ENCODE peak calls at places on chromosomes 16 and 17, in four cellular contexts. X, B, R and D are unnamed samples.

GRCh38 chr16:79845734-79846135 is 245.2 kb upstream of the MAF start:
- DNase-seq in X (no peak), B (no peak), R (no peak), D (no peak)

GRCh38 chr17:41773190-41773588 is 13.3 kb downstream of the JUP start:
- DNase-seq in X (no peak), B (no peak), R (no peak), D (no peak)

GRCh38 chr17:56169621-56170020 is 16.3 kb downstream of the ANKFN1 start:
- DNase-seq in X (no peak), B (no peak), R (no peak), D (no peak)

GRCh38 chr17:45225051-45225700 is 3.5 kb downstream of the FMNL1 start:
- DNase-seq in X (no peak), B (no peak), R (peak; percentile 61), D (no peak)

GRCh38 chr17:8956521-8956920 is 9.0 kb downstream of the PIK3R5 start:
- DNase-seq in X (no peak), B (no peak), R (no peak), D (no peak)

GRCh38 chr16:4917117-4917516 is 19.8 kb downstream of the PPL start:
- DNase-seq in X (no peak), B (peak; percentile 16), R (no peak), D (no peak)

GRCh38 chr16:14301150-14302030 is 230.3 kb downstream of the MRTFB start:
- DNase-seq in X (no peak), B (no peak), R (no peak), D (no peak)

GRCh38 chr17:55641559-55642160 is 81.0 kb downstream of the TMEM100 start:
- DNase-seq in X (peak; percentile 66), B (peak; percentile 54), R (peak; percentile 34), D (peak; percentile 69)

GRCh38 chr16:78461087-78461486 is 361.6 kb downstream of the WWOX start:
- DNase-seq in X (no peak), B (no peak), R (no peak), D (no peak)

GRCh38 chr16:54062361-54063346 is 223.9 kb downstream of the IRX3 start:
- DNase-seq in X (no peak), B (no peak), R (no peak), D (no peak)

GRCh38 chr16:58885528-58886170 is 151.5 kb upstream of the GOT2 start:
- DNase-seq in X (no peak), B (no peak), R (no peak), D (no peak)

GRCh38 chr17:27407916-27408846 is 48.1 kb upstream of the KSR1 start:
- DNase-seq in X (no peak), B (peak; percentile 16), R (no peak), D (peak; percentile 47)

GRCh38 chr16:57592591-57593003 is 35.8 kb upstream of the ADGRG1 start:
- DNase-seq in X (no peak), B (no peak), R (peak; percentile 63), D (no peak)

GRCh38 chr17:17032131-17032692 is 10.0 kb upstream of the MPRIP start:
- DNase-seq in X (no peak), B (peak; percentile 42), R (no peak), D (no peak)

GRCh38 chr17:13601317-13601775 is 383 bp downstream of the HS3ST3A1 start:
- DNase-seq in X (peak; percentile 35), B (no peak), R (no peak), D (peak; percentile 73)

GRCh38 chr16:51222016-51222415 is 70.9 kb upstream of the SALL1 start:
- DNase-seq in X (no peak), B (no peak), R (no peak), D (no peak)

GRCh38 chr17:59845595-59846390 is 47.0 kb downstream of the TUBD1 start:
- DNase-seq in X (no peak), B (peak; percentile 49), R (no peak), D (no peak)

GRCh38 chr17:19304751-19305150 is 57.8 kb downstream of the B9D1 start:
- DNase-seq in X (no peak), B (no peak), R (no peak), D (no peak)

GRCh38 chr16:48164907-48165715 is 9.3 kb upstream of the ABCC12 start:
- DNase-seq in X (peak; percentile 85), B (peak; percentile 31), R (peak; percentile 74), D (peak; percentile 79)

GRCh38 chr16:75296606-75297005 is 45.2 kb upstream of the BCAR1 start:
- DNase-seq in X (no peak), B (no peak), R (no peak), D (no peak)

GRCh38 chr17:1554751-1555617 is 7.6 kb downstream of the PITPNA start:
- DNase-seq in X (no peak), B (no peak), R (no peak), D (no peak)

GRCh38 chr17:36921131-36921851 is 16.0 kb upstream of the LHX1 start:
- DNase-seq in X (no peak), B (no peak), R (no peak), D (no peak)

GRCh38 chr17:19948100-19948943 is 29.3 kb downstream of the AKAP10 start:
- DNase-seq in X (peak; percentile 14), B (no peak), R (no peak), D (no peak)

GRCh38 chr17:30565073-30565935 is 88.1 kb downstream of the GOSR1 start:
- DNase-seq in X (no peak), B (no peak), R (no peak), D (no peak)

GRCh38 chr16:79093554-79093967 is 507.0 kb downstream of the MAF start:
- DNase-seq in X (no peak), B (no peak), R (no peak), D (no peak)

GRCh38 chr17:61574542-61575351 is 16.3 kb downstream of the NACA2 start:
- DNase-seq in X (peak; percentile 17), B (no peak), R (no peak), D (no peak)

GRCh38 chr16:81394416-81394815 is 50.2 kb upstream of the CMIP start:
- DNase-seq in X (no peak), B (no peak), R (no peak), D (no peak)

GRCh38 chr17:45043268-45043681 is 8.2 kb downstream of the DCAKD start:
- DNase-seq in X (no peak), B (no peak), R (no peak), D (no peak)

GRCh38 chr16:2529061-2529931 is 1.9 kb downstream of the CEMP1 start:
- DNase-seq in X (no peak), B (no peak), R (no peak), D (peak; percentile 71)

GRCh38 chr17:81470944-81471803 is 41.4 kb downstream of the ACTG1 start:
- DNase-seq in X (no peak), B (no peak), R (no peak), D (no peak)

GRCh38 chr17:39235555-39236221 is 9.9 kb upstream of the STAC2 start:
- DNase-seq in X (peak; percentile 65), B (no peak), R (no peak), D (no peak)

GRCh38 chr16:83530293-83530692 is 277.5 kb upstream of the HSBP1 start:
- DNase-seq in X (no peak), B (peak; percentile 30), R (no peak), D (no peak)

GRCh38 chr17:59825533-59826316 is 67.0 kb downstream of the TUBD1 start:
- DNase-seq in X (no peak), B (no peak), R (no peak), D (no peak)

GRCh38 chr17:67260051-67260987 is 15.3 kb upstream of the HELZ start:
- DNase-seq in X (no peak), B (peak; percentile 50), R (no peak), D (no peak)

GRCh38 chr17:48619821-48620496 is 4.9 kb upstream of the HOXB8 start:
- DNase-seq in X (no peak), B (no peak), R (no peak), D (no peak)

GRCh38 chr16:26959416-26960009 is 107.2 kb upstream of the C16orf82 start:
- DNase-seq in X (no peak), B (no peak), R (no peak), D (no peak)

GRCh38 chr16:26961459-26961858 is 105.3 kb upstream of the C16orf82 start:
- DNase-seq in X (no peak), B (no peak), R (no peak), D (no peak)

GRCh38 chr16:26957283-26957859 is 109.4 kb upstream of the C16orf82 start:
- DNase-seq in X (no peak), B (no peak), R (no peak), D (no peak)

GRCh38 chr16:26963109-26963508 is 103.6 kb upstream of the C16orf82 start:
- DNase-seq in X (no peak), B (no peak), R (no peak), D (no peak)
- TF ChIP-seq CTCF in X (no peak), B (peak; percentile 50), R (peak; percentile 19), D (peak; percentile 60)

GRCh38 chr17:31696184-31696602 is 162.9 kb downstream of the COPRS start:
- DNase-seq in X (no peak), B (peak; percentile 95), R (no peak), D (peak; percentile 81)
- TF ChIP-seq CTCF in X (no peak), B (peak; percentile 38), R (no peak), D (peak; percentile 40)

DNA sequence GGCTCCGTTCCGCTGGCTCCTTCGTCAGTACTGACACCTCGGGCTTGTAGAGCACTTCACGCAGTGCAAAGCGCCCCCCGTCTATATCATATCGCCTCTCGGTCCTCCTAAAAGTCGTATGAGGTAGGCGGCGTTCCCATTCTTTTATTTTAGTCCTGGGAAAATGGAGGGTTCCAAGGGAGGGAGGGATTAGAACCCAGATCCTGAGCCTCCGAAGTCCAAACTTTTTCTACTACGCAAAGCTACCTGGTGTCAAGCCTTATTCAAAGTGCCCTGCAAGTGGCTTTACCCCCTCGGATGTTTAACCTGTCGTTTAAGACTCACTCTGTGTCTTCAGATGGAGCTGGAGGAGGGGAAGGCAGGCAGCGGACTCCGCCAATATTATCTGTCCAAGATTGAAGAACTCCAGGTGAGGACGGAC is 348 bp upstream of the FTSJ3 start:
- DNase-seq in X (no peak), B (no peak), R (no peak), D (no peak)
- TF ChIP-seq CTCF in X (no peak), B (no peak), R (peak; percentile 18), D (no peak)

GRCh38 chr16:18966791-18967190 is 16.9 kb upstream of the TMC7 start:
- DNase-seq in X (no peak), B (no peak), R (no peak), D (no peak)

GRCh38 chr16:18969855-18970240 is 13.9 kb upstream of the TMC7 start:
- DNase-seq in X (no peak), B (no peak), R (no peak), D (no peak)

GRCh38 chr16:18965555-18965954 is 18.2 kb upstream of the TMC7 start:
- DNase-seq in X (no peak), B (no peak), R (no peak), D (no peak)

GRCh38 chr16:18975109-18975508 is 8.6 kb upstream of the TMC7 start:
- DNase-seq in X (no peak), B (no peak), R (no peak), D (no peak)

DNA sequence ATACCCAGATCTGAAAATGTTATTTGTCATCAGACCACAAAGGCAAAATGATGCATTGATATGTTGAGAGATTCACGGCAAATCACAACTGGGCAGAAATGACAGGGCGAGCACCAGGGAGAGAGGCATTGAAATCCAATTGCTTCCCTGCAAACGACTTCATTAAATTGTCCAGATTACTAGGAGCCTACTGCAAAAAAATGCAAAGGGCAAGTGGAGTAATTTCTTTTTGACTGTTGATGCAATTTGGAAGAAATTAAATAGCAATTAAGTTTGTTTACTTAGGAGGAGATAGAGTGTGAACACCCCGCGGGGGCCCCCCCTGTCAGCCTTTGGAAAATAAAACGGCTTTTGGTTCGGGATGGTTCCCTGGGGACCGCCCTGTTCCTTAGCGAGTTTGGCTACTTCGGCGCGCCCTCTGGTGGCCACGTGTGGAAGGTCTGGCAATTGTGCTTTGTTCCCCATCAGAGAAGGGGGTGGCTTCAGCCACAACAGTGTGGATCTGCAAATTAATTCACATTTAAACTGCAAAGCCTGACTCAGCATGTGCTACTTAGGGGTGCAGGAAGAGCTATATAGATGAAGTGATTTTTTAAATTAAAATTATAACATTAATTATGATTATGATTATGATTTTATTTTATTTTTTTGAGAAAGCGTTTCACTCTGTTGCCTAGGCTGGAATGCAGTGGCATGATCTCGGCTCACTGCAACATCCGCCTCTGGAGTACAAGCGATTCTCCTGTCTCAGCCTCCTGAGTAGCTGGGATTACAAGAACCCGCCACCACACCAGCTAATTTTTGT is 14.5 kb upstream of the TMC7 start:
- DNase-seq in X (peak; percentile 91), B (peak; percentile 39), R (peak; percentile 86), D (peak; percentile 88)
- TF ChIP-seq CTCF in X (peak; percentile 94), B (peak; percentile 96), R (peak; percentile 93), D (peak; percentile 98)